ENCODE peak calls at places on chromosomes 2 and 18, in four cellular contexts. N is IMR-90, B is neural progenitor cell, M is fibroblast of lung. D is an unnamed sample.
A peak's percentile ranks its signal among the peaks of the same experiment; 100 is the strongest.

GRCh38 chr2:128783896-128784295 is 465.2 kb upstream of the HS6ST1 start:
- DNase-seq in B (no peak), M (no peak), N (no peak), D (no peak)

GRCh38 chr2:106011993-106012392 is 182.1 kb downstream of the UXS1 start:
- DNase-seq in N (no peak), B (no peak), M (no peak), D (no peak)

GRCh38 chr2:7427293-7428060 is 510.3 kb downstream of the RNF144A start:
- DNase-seq in N (peak; percentile 51), B (peak; percentile 82), M (peak; percentile 72), D (no peak)

GRCh38 chr2:206389164-206389563 is 54.2 kb upstream of the ADAM23 start:
- DNase-seq in N (no peak), B (no peak), M (no peak), D (no peak)

GRCh38 chr2:152493417-152493816 is 158.4 kb downstream of the FMNL2 start:
- DNase-seq in M (no peak), B (no peak), N (no peak), D (no peak)

GRCh38 chr2:160603771-160604510 is 110.3 kb upstream of the RBMS1 start:
- DNase-seq in M (no peak), B (no peak), N (no peak), D (no peak)

GRCh38 chr2:237664151-237664550 is 36.8 kb downstream of the LRRFIP1 start:
- DNase-seq in N (no peak), M (no peak), B (no peak), D (no peak)

GRCh38 chr2:60992985-60993392 is 24.5 kb upstream of the PEX13 start:
- DNase-seq in B (no peak), M (no peak), N (no peak), D (no peak)

GRCh38 chr2:136439277-136439676 is 321.3 kb upstream of the CXCR4 start:
- DNase-seq in N (no peak), M (no peak), B (no peak), D (no peak)

GRCh38 chr18:22424564-22424963 is 6.8 kb upstream of the CTAGE1 start:
- DNase-seq in M (peak; percentile 14), N (no peak), B (no peak), D (no peak)

GRCh38 chr2:110946892-110947291 is 173.8 kb upstream of the BCL2L11 start:
- DNase-seq in M (no peak), N (no peak), B (no peak), D (no peak)

GRCh38 chr2:38750011-38750792 is 959 bp downstream of the SRSF7 start:
- DNase-seq in B (peak; percentile 63), M (peak; percentile 40), N (peak; percentile 19), D (no peak)

GRCh38 chr2:27569398-27569797 is 13.4 kb upstream of the ZNF512 start:
- DNase-seq in N (peak; percentile 54), M (peak; percentile 66), B (no peak), D (no peak)

GRCh38 chr2:109707281-109708147 is 86.6 kb upstream of the RGPD5 start:
- DNase-seq in N (no peak), B (no peak), M (no peak), D (no peak)

GRCh38 chr2:134917219-134917957 is 1.2 kb upstream of the CCNT2 start:
- DNase-seq in M (no peak), B (peak; percentile 11), N (no peak), D (no peak)

GRCh38 chr2:19109521-19109920 is 248.9 kb downstream of the OSR1 start:
- DNase-seq in N (no peak), M (no peak), B (no peak), D (no peak)

GRCh38 chr2:115757286-115757685 is 1314.8 kb downstream of the DPP10 start:
- DNase-seq in N (no peak), M (no peak), B (no peak), D (no peak)

GRCh38 chr2:145190031-145190703 is 670.2 kb upstream of the ZEB2 start:
- DNase-seq in B (peak; percentile 78), M (no peak), N (peak; percentile 19), D (no peak)

GRCh38 chr2:204177977-204178522 is 241.5 kb downstream of the ICOS start:
- DNase-seq in M (peak; percentile 9), B (peak; percentile 66), N (no peak), D (peak; percentile 41)
- TF ChIP-seq CTCF in M (peak; percentile 41), B (peak; percentile 87), N (peak; percentile 30), D (no peak)

GRCh38 chr2:125746321-125746983 is 909.5 kb upstream of the GYPC start:
- DNase-seq in N (no peak), B (peak; percentile 65), M (no peak), D (no peak)

DNA sequence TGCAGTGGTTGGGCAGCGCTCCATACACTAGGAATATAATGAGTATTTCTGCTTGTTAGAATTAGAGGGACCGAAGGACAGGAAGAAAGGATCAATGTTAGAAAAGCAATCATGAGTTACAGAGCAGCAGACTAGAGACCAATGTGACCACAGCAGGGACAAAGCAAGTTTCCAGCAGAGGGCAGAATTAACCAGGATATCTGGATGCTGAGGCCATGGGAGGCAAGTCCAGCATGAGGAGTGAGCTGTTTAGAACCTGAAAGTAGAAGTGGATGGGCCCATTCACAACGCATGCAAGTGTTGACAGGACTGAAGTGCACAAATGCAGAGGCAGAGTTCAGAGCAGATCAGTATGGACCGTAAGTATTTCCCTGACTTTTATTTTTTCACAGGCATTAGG is 910.4 kb upstream of the GYPC start:
- DNase-seq in M (peak; percentile 3), B (peak; percentile 83), N (no peak), D (no peak)
- TF ChIP-seq CTCF in M (no peak), B (peak; percentile 70), N (no peak), D (no peak)

GRCh38 chr2:22991844-22992243 is 393.1 kb upstream of the KLHL29 start:
- DNase-seq in B (no peak), M (no peak), N (no peak), D (no peak)
- TF ChIP-seq CTCF in B (peak; percentile 33), M (no peak), N (no peak), D (no peak)

DNA sequence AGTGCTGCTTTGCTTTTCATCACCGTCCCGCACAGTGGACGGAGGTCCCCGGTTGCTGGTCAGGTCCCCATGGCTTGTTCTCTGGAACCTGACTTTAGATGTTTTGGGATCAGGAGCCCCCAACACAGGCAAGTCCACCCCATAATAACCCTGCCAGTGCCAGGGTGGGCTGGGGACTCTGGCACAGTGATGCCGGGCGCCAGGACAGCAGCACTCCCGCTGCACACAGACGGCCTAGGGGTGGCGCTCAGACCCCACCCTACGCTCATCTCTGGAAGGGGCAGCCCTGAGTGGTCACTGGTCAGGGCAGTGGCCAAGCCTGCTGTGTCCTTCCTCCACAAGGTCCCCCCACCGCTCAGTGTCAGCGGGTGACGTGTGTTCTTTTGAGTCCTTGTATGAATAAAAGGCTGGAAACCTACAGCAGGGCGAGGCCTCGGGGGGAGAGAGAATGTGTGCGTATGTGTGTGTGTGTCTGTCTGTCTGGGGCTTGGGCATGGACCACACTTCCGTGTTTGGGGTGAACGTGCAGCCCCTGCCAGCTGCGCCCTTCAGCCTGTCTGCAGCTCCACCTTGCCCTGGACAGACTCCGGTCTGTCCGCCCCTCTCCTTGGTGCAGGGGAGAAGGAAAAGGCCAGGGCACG is 32.3 kb downstream of the GPC1 start:
- DNase-seq in M (no peak), B (no peak), N (no peak), D (peak; percentile 18)
- TF ChIP-seq CTCF in M (no peak), B (no peak), N (no peak), D (no peak)

DNA sequence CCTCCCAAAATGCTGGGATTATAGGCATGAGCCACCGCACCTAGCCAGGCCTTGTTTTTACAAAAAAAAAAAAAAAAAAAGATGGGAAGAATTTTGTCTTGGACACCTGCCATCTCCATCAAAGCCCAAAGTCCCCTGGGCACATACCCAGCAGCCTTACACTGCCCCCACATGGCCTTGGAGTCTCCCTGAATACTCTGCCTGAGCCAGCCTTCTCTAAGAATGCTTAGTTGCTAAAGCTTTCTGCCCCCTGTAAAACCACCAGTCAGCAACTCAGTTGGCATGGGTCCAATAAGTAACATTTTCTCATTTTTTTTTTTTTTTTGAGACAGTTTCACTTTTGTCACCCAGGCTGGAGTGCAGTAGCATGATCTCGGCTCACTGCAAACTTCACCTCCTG is 40.6 kb downstream of the SPC25 start:
- DNase-seq in B (peak; percentile 43), N (peak; percentile 16), M (peak; percentile 47), D (no peak)
- TF ChIP-seq CTCF in B (peak; percentile 42), N (peak; percentile 11), M (peak; percentile 12), D (no peak)

GRCh38 chr2:234422895-234423505 is 73.9 kb downstream of the ARL4C start:
- DNase-seq in M (no peak), N (no peak), B (no peak), D (no peak)

GRCh38 chr2:234419726-234420125 is 77.2 kb downstream of the ARL4C start:
- DNase-seq in N (no peak), B (no peak), M (no peak), D (no peak)

GRCh38 chr2:234422242-234422641 is 74.6 kb downstream of the ARL4C start:
- DNase-seq in M (peak; percentile 87), B (no peak), N (peak; percentile 95), D (no peak)

GRCh38 chr2:234423884-234424283 is 73.0 kb downstream of the ARL4C start:
- DNase-seq in B (no peak), N (no peak), M (no peak), D (no peak)

GRCh38 chr2:234420406-234420805 is 76.5 kb downstream of the ARL4C start:
- DNase-seq in B (peak; percentile 33), N (peak; percentile 13), M (peak; percentile 29), D (no peak)
- TF ChIP-seq CTCF in B (no peak), N (no peak), M (no peak), D (no peak)

GRCh38 chr2:85741811-85742507 is 11.8 kb upstream of the ATOH8 start:
- DNase-seq in B (peak; percentile 65), M (peak; percentile 99), N (peak; percentile 96), D (no peak)
- TF ChIP-seq CTCF in B (no peak), M (no peak), N (no peak), D (no peak)

GRCh38 chr2:173963323-173963816 is 1.8 kb downstream of the SP3 start:
- DNase-seq in B (no peak), M (peak; percentile 83), N (peak; percentile 75), D (no peak)
- TF ChIP-seq CTCF in B (peak; percentile 38), M (peak; percentile 30), N (peak; percentile 41), D (no peak)

GRCh38 chr2:219697811-219698683 is 70.6 kb downstream of the SLC4A3 start:
- DNase-seq in N (no peak), B (no peak), M (no peak), D (no peak)

GRCh38 chr2:219701847-219702634 is 74.6 kb downstream of the SLC4A3 start:
- DNase-seq in B (peak; percentile 45), M (peak; percentile 71), N (peak; percentile 56), D (no peak)

GRCh38 chr2:219702796-219703545 is 75.5 kb downstream of the SLC4A3 start:
- DNase-seq in B (no peak), N (no peak), M (no peak), D (no peak)

GRCh38 chr2:219698684-219699439 is 71.4 kb downstream of the SLC4A3 start:
- DNase-seq in B (peak; percentile 36), N (no peak), M (no peak), D (no peak)

DNA sequence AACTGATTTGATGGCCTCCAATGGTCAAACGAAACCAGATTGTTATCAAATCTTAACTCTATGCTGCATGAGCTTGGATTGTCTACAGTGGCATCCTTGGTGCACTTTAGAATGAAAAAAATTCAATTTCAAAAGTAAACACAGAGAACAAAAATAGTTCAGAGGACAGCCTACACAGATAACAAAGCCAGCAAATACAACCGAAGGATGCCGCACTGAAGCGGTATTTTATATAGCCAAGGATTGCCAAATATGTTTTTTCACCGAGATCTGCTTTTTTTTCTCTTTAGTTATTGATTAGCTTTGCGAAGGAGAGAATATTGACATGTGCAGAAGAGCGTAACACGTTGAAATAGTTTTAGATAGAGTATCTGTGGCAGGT is 72.0 kb downstream of the SLC4A3 start:
- DNase-seq in N (no peak), B (no peak), M (no peak), D (no peak)
- TF ChIP-seq CTCF in N (no peak), B (no peak), M (no peak), D (no peak)